ENCODE peak calls at places on chromosomes 3 and 15, in six cellular contexts. W is activated CD4-positive, CD25-positive, alpha-beta regulatory T cell treated with anti-CD3 and anti-CD28 coated beads, Interleukin-2, amount 50 U/mL, for 72 hours; X is NCI-H1417; K is HT1080; D is stimulated activated CD4-positive, alpha-beta T cell treated with anti-CD3 and anti-CD28 coated beads, Interleukin-12 subunit alpha, Interleukin-12 subunit beta, amount 100 ng/mL, for 4 hours; V is A172. E is an unnamed sample.

GRCh38 chr3:140626856-140627255 is 51.0 kb upstream of the TRIM42 start:
- DNase-seq in W (no peak), X (no peak), K (no peak), D (no peak), V (no peak), E (no peak)

GRCh38 chr15:76208786-76209424 is 102.4 kb downstream of the ETFA start:
- DNase-seq in W (no peak), X (no peak), K (no peak), D (no peak), V (peak; percentile 51), E (no peak)

GRCh38 chr3:108037770-108038169 is 53.1 kb downstream of the CD47 start:
- DNase-seq in W (no peak), X (no peak), K (no peak), D (no peak), V (no peak), E (no peak)

GRCh38 chr3:129316121-129317013 is 37.7 kb downstream of the HMCES start:
- DNase-seq in W (peak; percentile 86), X (peak; percentile 92), K (peak; percentile 83), D (peak; percentile 92), V (peak; percentile 76), E (peak; percentile 88)

GRCh38 chr3:185656321-185656840 is 70.3 kb downstream of the SENP2 start:
- DNase-seq in W (no peak), X (no peak), K (peak; percentile 100), D (no peak), V (peak; percentile 98), E (no peak)

GRCh38 chr3:107979538-107979937 is 111.3 kb downstream of the CD47 start:
- DNase-seq in W (no peak), X (no peak), K (no peak), D (no peak), V (no peak), E (no peak)

GRCh38 chr3:39501982-39502837 is 34.7 kb downstream of the MOBP start:
- DNase-seq in W (no peak), X (no peak), K (no peak), D (no peak), V (no peak), E (no peak)

GRCh38 chr15:64842099-64842940 is 605 bp downstream of the PLEKHO2 start:
- DNase-seq in W (no peak), X (peak; percentile 36), K (peak; percentile 40), D (no peak), V (no peak), E (no peak)

GRCh38 chr15:80978685-80979084 is 10.9 kb downstream of the MESD start:
- DNase-seq in W (no peak), X (no peak), K (peak; percentile 41), D (no peak), V (peak; percentile 76), E (no peak)

GRCh38 chr3:183800221-183800863 is 25.0 kb downstream of the MAP6D1 start:
- DNase-seq in W (no peak), X (no peak), K (no peak), D (no peak), V (no peak), E (no peak)

GRCh38 chr3:151630938-151631417 is 102.7 kb upstream of the AADACL2 start:
- DNase-seq in W (no peak), X (no peak), K (no peak), D (no peak), V (no peak), E (no peak)

GRCh38 chr15:73467758-73468157 is 24.8 kb downstream of the REC114 start:
- DNase-seq in W (no peak), X (no peak), K (no peak), D (no peak), V (no peak), E (no peak)

GRCh38 chr15:100020181-100020580 is 286.9 kb upstream of the LYSMD4 start:
- DNase-seq in W (no peak), X (no peak), K (no peak), D (no peak), V (no peak), E (no peak)

GRCh38 chr3:57500506-57500905 is 43.6 kb downstream of the DNAH12 start:
- DNase-seq in W (no peak), X (no peak), K (no peak), D (no peak), V (no peak), E (no peak)

GRCh38 chr3:143786229-143787199 is 61.8 kb downstream of the SLC9A9 start:
- DNase-seq in W (no peak), X (no peak), K (no peak), D (no peak), V (no peak), E (no peak)

GRCh38 chr3:14297305-14297704 is 105.1 kb upstream of the SLC6A6 start:
- DNase-seq in W (no peak), X (no peak), K (no peak), D (no peak), V (no peak), E (no peak)

GRCh38 chr3:15934389-15935195 is 136.8 kb upstream of the ANKRD28 start:
- DNase-seq in W (no peak), X (no peak), K (no peak), D (no peak), V (no peak), E (no peak)

GRCh38 chr15:33735637-33736247 is 232.6 kb upstream of the CHRM5 start:
- DNase-seq in W (no peak), X (peak; percentile 58), K (peak; percentile 16), D (no peak), V (peak; percentile 35), E (peak; percentile 0)

E was measured in NCI-H2107.